ENCODE peak calls at places on chromosomes 16 and 17, in ten cellular contexts. W is neural progenitor cell; N is ovary; R is small intestine; V is mesendoderm; T is lung; L is colonic mucosa; Z is effector memory CD4-positive, alpha-beta T cell; U is right cardiac atrium; B is left lung. A is an unnamed sample.

GRCh38 chr16:10625595-10626357 is 45.4 kb upstream of the EMP2 start:
- DNase-seq in W (no peak), N (no peak), R (peak; percentile 45), V (no peak), T (no peak), L (no peak), Z (no peak), U (no peak), B (no peak), A (no peak)

GRCh38 chr16:2967721-2968161 is 1.4 kb upstream of the PAQR4 start:
- DNase-seq in W (no peak), N (no peak), R (no peak), V (no peak), T (no peak), L (no peak), Z (no peak), U (no peak), B (no peak), A (no peak)

GRCh38 chr17:40179923-40180659 is 2.8 kb downstream of the RAPGEFL1 start:
- DNase-seq in W (no peak), N (no peak), R (peak; percentile 64), V (peak; percentile 67), T (no peak), L (peak; percentile 41), Z (no peak), U (no peak), B (no peak), A (no peak)

GRCh38 chr16:72654535-72654934 is 393.4 kb downstream of the ZFHX3 start:
- DNase-seq in W (no peak), N (no peak), R (no peak), V (no peak), T (no peak), L (no peak), Z (no peak), U (no peak), B (no peak), A (no peak)

GRCh38 chr16:82992826-82993225 is 366.1 kb downstream of the CDH13 start:
- DNase-seq in W (no peak), N (no peak), R (peak; percentile 87), V (no peak), T (no peak), L (no peak), Z (no peak), U (no peak), B (no peak), A (no peak)

GRCh38 chr16:67986949-67987348 is 6.7 kb upstream of the DPEP3 start:
- DNase-seq in W (no peak), N (no peak), R (no peak), V (no peak), T (no peak), L (no peak), Z (no peak), U (no peak), B (no peak), A (no peak)

GRCh38 chr16:77877712-77878111 is 89.3 kb downstream of the VAT1L start:
- DNase-seq in W (no peak), N (no peak), R (no peak), V (no peak), T (no peak), L (no peak), Z (no peak), U (no peak), B (no peak), A (no peak)

GRCh38 chr16:50166511-50167500 is 13.7 kb downstream of the TENT4B start:
- DNase-seq in W (no peak), N (no peak), R (peak; percentile 38), V (no peak), T (no peak), L (peak; percentile 16), Z (no peak), U (no peak), B (no peak), A (no peak)

GRCh38 chr17:56832446-56832845 is 1.3 kb downstream of the C17orf67 start:
- DNase-seq in W (no peak), N (no peak), R (peak; percentile 76), V (peak; percentile 5), T (no peak), L (no peak), Z (no peak), U (no peak), B (no peak), A (no peak)
- H3K4me1 ChIP-seq in W (peaks cover 10% of the 10 kb centered on the region), N (peaks cover 10% of the 10 kb centered on the region), R (peaks cover 8% of the 10 kb centered on the region), V (no peaks in the 10 kb centered on the region), T (peaks cover 10% of the 10 kb centered on the region), L (peaks cover 9% of the 10 kb centered on the region), Z (peaks cover 23% of the 10 kb centered on the region), U (no peaks in the 10 kb centered on the region), B (peaks cover 48% of the 10 kb centered on the region), A (peaks cover 3% of the 10 kb centered on the region)

GRCh38 chr17:80083136-80083661 is 18.2 kb upstream of the GAA start:
- DNase-seq in W (no peak), N (no peak), R (no peak), V (no peak), T (no peak), L (no peak), Z (no peak), U (no peak), B (no peak), A (no peak)

GRCh38 chr17:80087346-80088265 is 13.8 kb upstream of the GAA start:
- DNase-seq in W (no peak), N (no peak), R (no peak), V (no peak), T (no peak), L (no peak), Z (no peak), U (peak; percentile 7), B (no peak), A (no peak)

GRCh38 chr17:80084773-80085172 is 16.6 kb upstream of the GAA start:
- DNase-seq in W (no peak), N (no peak), R (no peak), V (no peak), T (no peak), L (no peak), Z (no peak), U (no peak), B (no peak), A (no peak)

GRCh38 chr17:80086616-80087015 is 14.8 kb upstream of the GAA start:
- DNase-seq in W (no peak), N (no peak), R (no peak), V (no peak), T (no peak), L (no peak), Z (no peak), U (no peak), B (no peak), A (no peak)

GRCh38 chr17:80086081-80086480 is 15.3 kb upstream of the GAA start:
- DNase-seq in W (no peak), N (no peak), R (no peak), V (no peak), T (no peak), L (no peak), Z (no peak), U (no peak), B (no peak), A (no peak)
- H3K27me3 ChIP-seq in W (no peaks in the 10 kb centered on the region), N (no peaks in the 10 kb centered on the region), R (no peaks in the 10 kb centered on the region), V (no peaks in the 10 kb centered on the region), T (no peaks in the 10 kb centered on the region), L (no peaks in the 10 kb centered on the region), Z (no peaks in the 10 kb centered on the region), U (no peaks in the 10 kb centered on the region), B (no peaks in the 10 kb centered on the region), A (no peaks in the 10 kb centered on the region)

DNA sequence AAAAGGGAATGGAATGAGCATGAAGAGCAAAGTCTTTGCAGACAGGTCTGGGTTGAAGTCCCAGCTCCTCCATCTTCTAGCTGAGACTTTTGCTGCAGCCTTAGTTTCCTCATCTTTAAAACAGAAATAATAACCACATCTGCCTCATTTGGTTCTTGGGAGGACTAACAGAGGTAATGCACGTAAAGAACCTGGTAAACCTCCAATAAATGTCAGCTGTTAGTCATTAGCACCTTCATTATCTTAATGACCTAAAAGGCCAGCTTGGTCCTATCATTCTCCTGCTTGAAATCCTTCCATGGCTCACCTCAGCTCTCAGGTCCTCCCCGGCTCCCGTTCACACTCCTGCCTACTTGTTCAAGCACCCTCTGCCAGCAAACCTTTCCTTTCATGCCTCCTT is 51.8 kb downstream of the SKAP1 start:
- DNase-seq in W (no peak), N (no peak), R (no peak), V (no peak), T (no peak), L (no peak), Z (no peak), U (no peak), B (no peak), A (no peak)
- H3K4me1 ChIP-seq in W (no peaks in the 10 kb centered on the region), N (no peaks in the 10 kb centered on the region), R (no peaks in the 10 kb centered on the region), V (no peaks in the 10 kb centered on the region), T (no peaks in the 10 kb centered on the region), L (no peaks in the 10 kb centered on the region), Z (no peaks in the 10 kb centered on the region), U (no peaks in the 10 kb centered on the region), B (no peaks in the 10 kb centered on the region), A (no peaks in the 10 kb centered on the region)

GRCh38 chr16:54931757-54932660 is 1.3 kb downstream of the IRX5 start:
- DNase-seq in W (peak; percentile 47), N (no peak), R (no peak), V (no peak), T (no peak), L (no peak), Z (no peak), U (peak; percentile 14), B (no peak), A (no peak)

GRCh38 chr16:54929090-54930033 is 1.3 kb upstream of the IRX5 start:
- DNase-seq in W (peak; percentile 100), N (peak; percentile 100), R (peak; percentile 96), V (peak; percentile 99), T (peak; percentile 99), L (peak; percentile 100), Z (peak; percentile 84), U (peak; percentile 100), B (peak; percentile 99), A (peak; percentile 100)

GRCh38 chr16:54931041-54931756 is 534 bp downstream of the IRX5 start:
- DNase-seq in W (peak; percentile 79), N (peak; percentile 62), R (no peak), V (peak; percentile 52), T (no peak), L (no peak), Z (no peak), U (peak; percentile 42), B (no peak), A (peak; percentile 40)

GRCh38 chr16:54928421-54929089 is 2.1 kb upstream of the IRX5 start:
- DNase-seq in W (peak; percentile 55), N (no peak), R (peak; percentile 8), V (peak; percentile 46), T (peak; percentile 75), L (no peak), Z (no peak), U (peak; percentile 81), B (peak; percentile 77), A (peak; percentile 80)

DNA sequence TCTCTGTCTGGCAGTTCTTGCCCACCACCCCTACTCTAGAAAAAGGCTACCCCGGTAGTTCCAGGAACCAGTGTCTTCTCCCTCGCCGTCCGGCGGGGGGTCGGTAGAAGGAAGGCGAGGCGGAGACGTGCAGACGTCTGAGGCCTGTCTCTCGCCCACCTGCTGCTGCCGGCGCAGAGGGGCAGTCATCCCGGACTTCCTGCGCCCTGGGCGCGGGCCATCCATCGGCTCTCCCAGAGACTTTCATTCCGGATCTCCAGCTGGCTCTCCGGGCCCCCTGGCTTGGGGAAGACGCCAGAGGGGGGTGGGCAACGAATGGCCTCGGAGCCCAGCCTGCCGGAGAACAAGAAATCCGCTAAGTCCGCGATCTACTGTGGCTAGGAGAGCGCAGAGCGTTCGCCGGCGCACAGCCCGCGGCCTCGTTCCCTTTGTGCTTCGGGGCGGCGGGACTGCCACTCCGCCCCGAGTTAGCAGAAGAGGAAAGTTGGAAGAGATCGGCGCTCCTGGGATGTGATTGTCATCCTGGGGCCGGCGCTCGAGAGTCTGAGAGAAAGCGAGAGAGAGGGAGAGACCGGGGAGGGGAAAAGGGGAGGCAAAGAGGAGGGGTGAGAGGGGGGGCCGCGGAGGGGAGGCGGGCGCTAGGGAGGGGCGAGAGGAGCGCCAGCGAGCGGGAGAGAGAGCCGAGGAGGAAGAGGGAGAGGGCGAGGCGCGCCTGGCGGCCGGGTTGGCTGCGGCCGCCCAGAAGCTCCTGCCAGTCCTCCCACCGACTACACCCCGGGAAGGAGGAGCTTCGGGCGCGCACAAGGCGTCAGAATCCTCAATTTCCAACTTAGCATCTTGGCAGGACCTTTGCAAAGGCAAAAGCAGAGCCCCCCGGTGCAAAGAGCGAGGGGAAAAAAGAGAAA is at the start of gene IRX5:
- DNase-seq in W (peak; percentile 96), N (peak; percentile 90), R (peak; percentile 28), V (peak; percentile 97), T (peak; percentile 93), L (peak; percentile 80), Z (no peak), U (peak; percentile 91), B (peak; percentile 92), A (peak; percentile 91)
- H3K27me3 ChIP-seq in W (peaks cover 65% of the 10 kb centered on the region), N (no peaks in the 10 kb centered on the region), R (peaks cover 16% of the 10 kb centered on the region), V (peaks cover 31% of the 10 kb centered on the region), T (no peaks in the 10 kb centered on the region), L (peaks cover 71% of the 10 kb centered on the region), Z (peaks cover 53% of the 10 kb centered on the region), U (no peaks in the 10 kb centered on the region), B (peaks cover 71% of the 10 kb centered on the region), A (no peaks in the 10 kb centered on the region)